ENCODE peak calls at places on chromosomes 1 and 21, in ten cellular contexts. R is AG04450, D is OCI-LY7, A is body of pancreas, E is prostate gland, G is A549, J is AG10803, B is psoas muscle, Z is adrenal gland, W is upper lobe of left lung. I is an unnamed sample.

GRCh38 chr1:68162761-68163160 is 69.6 kb downstream of the WLS start:
- DNase-seq in J (no peak), G (no peak), Z (no peak), R (no peak), E (no peak), D (no peak), A (no peak), B (no peak), W (no peak), I (no peak)

GRCh38 chr1:3372317-3372716 is 82.1 kb upstream of the ARHGEF16 start:
- DNase-seq in E (no peak), R (no peak), Z (no peak), W (no peak), J (no peak), G (no peak), B (no peak), A (no peak), D (no peak), I (no peak)

GRCh38 chr21:28215214-28215954 is 777.3 kb downstream of the LTN1 start:
- DNase-seq in Z (no peak), J (peak), D (no peak), W (no peak), G (no peak), R (no peak), E (no peak), A (no peak), B (no peak), I (peak)

GRCh38 chr1:176073524-176074157 is 133.4 kb downstream of the COP1 start:
- DNase-seq in J (peak), W (no peak), B (no peak), A (peak), D (peak), E (peak), R (peak), Z (peak), G (peak), I (peak)

GRCh38 chr1:234918216-234918841 is 210.3 kb downstream of the TOMM20 start:
- DNase-seq in D (no peak), E (peak), A (peak), B (peak), G (no peak), R (no peak), Z (no peak), J (no peak), W (no peak), I (peak)

GRCh38 chr1:167077128-167077867 is 12.9 kb downstream of the GPA33 start:
- DNase-seq in G (no peak), D (no peak), Z (no peak), B (no peak), J (no peak), A (no peak), R (no peak), E (no peak), W (no peak), I (no peak)

GRCh38 chr1:64241069-64241468 is 37.6 kb downstream of the UBE2U start:
- DNase-seq in R (no peak), Z (no peak), J (no peak), E (no peak), G (no peak), B (no peak), A (no peak), D (no peak), W (no peak), I (no peak)

GRCh38 chr1:25619101-25619890 is 2.7 kb downstream of the MAN1C1 start:
- DNase-seq in E (no peak), G (no peak), D (peak), J (no peak), Z (no peak), W (peak), R (no peak), B (peak), A (no peak), I (peak)

GRCh38 chr1:18299441-18300338 is 181.0 kb upstream of the KLHDC7A start:
- DNase-seq in Z (peak), A (peak), W (no peak), E (no peak), B (no peak), R (no peak), D (peak), G (peak), J (peak), I (no peak)

GRCh38 chr1:64921761-64922160 is 44.6 kb downstream of the JAK1 start:
- DNase-seq in G (no peak), A (no peak), W (no peak), D (no peak), B (no peak), Z (no peak), E (no peak), J (peak), R (no peak), I (no peak)

GRCh38 chr1:10682449-10683365 is 113.7 kb downstream of the CASZ1 start:
- DNase-seq in D (no peak), A (no peak), B (no peak), Z (no peak), E (no peak), R (no peak), G (no peak), W (no peak), J (no peak), I (no peak)

GRCh38 chr21:27246741-27247140 is 279.9 kb upstream of the ADAMTS5 start:
- DNase-seq in D (no peak), B (no peak), W (no peak), E (no peak), A (no peak), J (peak), Z (no peak), R (peak), G (no peak), I (peak)

GRCh38 chr1:93080424-93080823 is 1.3 kb downstream of the MTF2 start:
- DNase-seq in D (peak), J (peak), Z (no peak), W (no peak), G (peak), B (no peak), R (peak), A (no peak), E (no peak), I (peak)

GRCh38 chr1:145719230-145720079 is at the start of gene CD160:
- DNase-seq in J (no peak), D (no peak), B (no peak), Z (no peak), G (no peak), R (no peak), A (no peak), W (no peak), E (no peak), I (no peak)

GRCh38 chr1:244353572-244354091 is 98.1 kb downstream of the ADSS2 start:
- DNase-seq in J (peak), A (peak), W (peak), E (no peak), D (no peak), Z (peak), B (peak), R (peak), G (peak), I (peak)

GRCh38 chr1:234841710-234842231 is 231.8 kb upstream of the IRF2BP2 start:
- DNase-seq in D (peak), A (no peak), R (no peak), W (peak), Z (peak), E (no peak), B (no peak), J (peak), G (no peak), I (peak)

GRCh38 chr1:108716437-108717230 is 3.9 kb downstream of the FNDC7 start:
- DNase-seq in R (no peak), A (no peak), J (peak), Z (no peak), G (no peak), E (no peak), D (no peak), W (no peak), B (no peak), I (peak)

GRCh38 chr1:227709451-227709850 is 25.7 kb downstream of the JMJD4 start:
- DNase-seq in G (no peak), W (no peak), Z (no peak), J (no peak), A (no peak), B (no peak), E (no peak), D (no peak), R (no peak), I (no peak)

GRCh38 chr1:93051961-93052360 is 27.1 kb upstream of the MTF2 start:
- DNase-seq in B (no peak), D (no peak), Z (no peak), G (no peak), R (no peak), J (no peak), W (no peak), A (no peak), E (no peak), I (no peak)

GRCh38 chr1:10253755-10254154 is 43.4 kb downstream of the KIF1B start:
- DNase-seq in J (peak), W (no peak), E (no peak), G (peak), R (peak), B (no peak), D (no peak), A (peak), Z (peak), I (peak)

GRCh38 chr21:41666641-41667051 is 100.2 kb downstream of the RIPK4 start:
- DNase-seq in A (no peak), G (no peak), E (no peak), B (no peak), J (no peak), Z (no peak), R (no peak), D (no peak), W (no peak), I (no peak)

GRCh38 chr1:154839691-154840090 is 30.4 kb downstream of the KCNN3 start:
- DNase-seq in G (no peak), R (no peak), A (no peak), Z (no peak), B (no peak), D (no peak), E (no peak), W (no peak), J (peak), I (no peak)

DNA sequence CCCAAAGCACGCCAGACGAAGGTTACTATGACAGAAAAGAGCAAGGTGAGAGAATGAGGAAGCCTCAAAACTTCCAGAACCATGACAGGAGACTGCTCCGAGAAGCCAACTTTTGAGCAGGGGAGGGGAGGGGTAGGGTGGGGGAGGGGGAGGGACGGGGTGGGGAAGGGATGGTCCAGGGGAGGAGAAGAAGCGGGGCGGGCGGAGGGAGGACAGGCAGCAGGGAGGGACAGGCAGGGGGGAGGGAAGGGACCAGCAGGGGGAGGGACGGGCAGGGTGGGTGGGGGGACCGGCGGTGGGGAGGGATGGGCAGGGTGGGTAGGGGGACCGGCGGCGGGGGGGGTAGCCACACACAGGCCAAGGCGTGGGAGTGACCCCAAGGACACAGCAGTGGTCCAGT is 2.0 kb downstream of the INTS11 start:
- DNase-seq in J (no peak), A (no peak), Z (no peak), B (no peak), R (no peak), G (no peak), W (no peak), E (no peak), D (no peak), I (no peak)
- H3K4me3 ChIP-seq in J (no peak), A (no peak), Z (no peak), B (peak), R (no peak), G (no peak), W (no peak), E (no peak), D (no peak), I (no peak)

GRCh38 chr1:230109066-230109465 is 42.0 kb downstream of the GALNT2 start:
- DNase-seq in B (no peak), Z (no peak), A (no peak), R (no peak), G (no peak), E (no peak), D (no peak), W (no peak), J (no peak), I (no peak)

GRCh38 chr1:230110971-230111370 is 43.9 kb downstream of the GALNT2 start:
- DNase-seq in J (no peak), D (no peak), E (no peak), Z (no peak), G (no peak), B (no peak), R (no peak), A (no peak), W (no peak), I (no peak)

GRCh38 chr1:230108580-230108979 is 41.5 kb downstream of the GALNT2 start:
- DNase-seq in J (no peak), W (no peak), G (no peak), A (no peak), E (no peak), B (no peak), Z (no peak), R (no peak), D (no peak), I (no peak)

GRCh38 chr1:230107941-230108340 is 40.9 kb downstream of the GALNT2 start:
- DNase-seq in D (no peak), B (no peak), G (no peak), Z (no peak), W (no peak), E (no peak), A (no peak), R (no peak), J (peak), I (no peak)

DNA sequence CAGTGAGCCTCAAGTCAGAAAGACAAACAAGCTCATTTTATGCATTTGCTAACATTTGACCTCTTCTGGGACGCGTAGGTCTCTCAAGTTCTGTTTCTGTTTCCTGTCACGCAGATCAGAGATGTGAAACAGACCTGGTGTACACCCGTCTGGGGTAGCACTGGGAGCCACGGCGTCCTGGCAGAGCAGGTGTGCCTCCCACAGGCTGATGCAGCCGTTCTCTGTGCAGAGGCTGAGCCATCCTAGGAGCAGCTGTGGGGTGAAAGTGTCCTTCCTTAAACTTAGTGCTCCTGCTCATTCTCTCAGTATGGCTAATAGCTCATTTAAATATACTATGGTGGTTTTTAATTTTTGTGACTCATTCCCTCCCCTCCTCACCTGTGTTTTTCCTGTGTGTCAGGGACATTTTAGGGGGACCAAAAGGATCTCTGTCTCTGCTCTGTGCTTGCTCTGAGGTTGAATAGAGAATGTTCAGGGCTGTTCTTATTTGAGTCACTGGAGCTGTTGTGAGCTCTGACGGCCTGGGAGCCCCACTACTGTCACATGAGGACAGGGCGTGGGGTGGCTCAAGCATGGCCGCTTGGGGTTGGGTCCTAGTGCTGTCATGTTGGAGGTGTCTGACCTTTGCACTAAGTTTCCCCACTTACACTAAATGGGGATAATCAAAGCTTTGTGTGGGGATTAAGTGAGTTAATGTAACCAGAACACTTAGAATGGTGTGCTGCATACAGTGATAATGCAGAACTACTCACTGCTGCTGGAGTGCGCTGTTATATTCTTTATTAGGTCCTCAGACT is 43.0 kb downstream of the GALNT2 start:
- DNase-seq in R (no peak), A (no peak), D (peak), B (no peak), G (no peak), Z (no peak), W (no peak), E (no peak), J (no peak), I (no peak)
- TF ChIP-seq CTCF in R (no peak), A (no peak), D (peak), B (no peak), G (no peak), Z (no peak), W (no peak), E (no peak), J (no peak), I (no peak)

GRCh38 chr21:35424122-35424521 is 375.0 kb upstream of the RUNX1 start:
- DNase-seq in D (no peak), E (no peak), Z (no peak), A (no peak), J (peak), B (no peak), G (no peak), R (no peak), W (no peak), I (no peak)
- H3K4me3 ChIP-seq in D (no peak), E (no peak), Z (no peak), A (no peak), J (no peak), B (no peak), G (no peak), R (no peak), W (no peak), I (no peak)

DNA sequence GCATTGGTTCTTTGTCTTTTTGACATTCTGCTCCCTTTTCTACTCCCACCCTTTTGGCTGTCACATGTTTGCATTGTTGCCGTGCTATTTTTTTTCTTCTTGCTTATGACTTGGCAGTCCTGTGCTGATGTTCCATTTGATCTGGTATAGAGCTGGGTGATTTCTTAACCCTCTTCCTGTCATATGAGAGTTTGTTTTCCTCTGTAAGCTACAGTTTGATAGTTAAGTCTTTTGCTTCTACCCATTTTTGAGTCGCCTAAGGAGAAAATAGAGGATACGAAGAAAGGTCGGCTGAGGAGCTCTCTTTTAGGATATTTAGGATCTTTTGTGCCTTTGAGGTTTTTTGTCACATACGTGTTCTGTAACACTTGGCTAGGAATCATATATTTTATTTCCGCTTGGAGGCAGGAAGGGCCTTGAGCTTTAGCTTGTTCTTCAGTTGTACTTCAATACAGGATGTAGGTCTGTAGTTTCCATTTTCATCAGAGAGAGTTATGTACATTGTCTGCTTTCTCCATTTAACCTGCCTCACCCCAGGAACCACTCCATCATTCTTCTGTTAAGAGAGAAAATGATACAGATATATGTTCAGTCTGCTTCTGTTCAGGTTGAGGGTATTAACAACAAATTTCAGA is 150.7 kb downstream of the BACH1 start:
- DNase-seq in D (no peak), B (no peak), J (no peak), R (no peak), G (no peak), E (no peak), W (no peak), Z (no peak), A (no peak), I (no peak)
- TF ChIP-seq CTCF in D (no peak), B (no peak), J (no peak), R (no peak), G (no peak), E (no peak), W (no peak), Z (no peak), A (no peak), I (no peak)